ENCODE peak calls at places on chromosomes 6 and 20, in nine cellular contexts. P is stimulated activated naive B cell treated with anti-CD40 and anti-IgM and Interleukin-4, amounts not matched to agents 10 μg/mL and 1 μg/mL and 100 μg/mL, for 72 hours; H is HT1080; Z is HEK293T; G is Caki2; V is T-cell; A is iPS-NIHi11; M is SK-N-SH; J is mucosa of gallbladder. U is an unnamed sample.

GRCh38 chr6:98995116-98995515 is 47.4 kb upstream of the FBXL4 start:
- DNase-seq in P (no peak), H (no peak), Z (no peak), G (no peak), V (no peak), A (no peak), M (no peak), J (no peak), U (no peak)

GRCh38 chr6:146041282-146041681 is 12.4 kb downstream of the GRM1 start:
- DNase-seq in P (no peak), H (peak), Z (peak), G (peak), V (no peak), A (peak), M (no peak), J (no peak), U (no peak)

GRCh38 chr20:63097336-63097831 is 90.6 kb upstream of the BHLHE23 start:
- DNase-seq in P (no peak), H (no peak), Z (no peak), G (no peak), V (no peak), A (peak), M (no peak), J (no peak), U (no peak)

GRCh38 chr20:30811896-30812671 is 445.4 kb upstream of the DEFB115 start:
- DNase-seq in P (peak), H (peak), Z (peak), G (no peak), V (no peak), A (peak), M (peak), J (no peak), U (peak)

GRCh38 chr6:156612361-156612760 is 164.8 kb upstream of the ARID1B start:
- DNase-seq in P (no peak), H (no peak), Z (no peak), G (no peak), V (no peak), A (no peak), M (no peak), J (no peak), U (no peak)

GRCh38 chr6:126721581-126722145 is 381.7 kb downstream of the CENPW start:
- DNase-seq in P (no peak), H (peak), Z (no peak), G (peak), V (no peak), A (no peak), M (no peak), J (no peak), U (no peak)

GRCh38 chr20:33654680-33655161 is 7.4 kb upstream of the C20orf144 start:
- DNase-seq in P (no peak), H (no peak), Z (no peak), G (no peak), V (no peak), A (no peak), M (peak), J (no peak), U (peak)

GRCh38 chr20:51019598-51020592 is 3.0 kb downstream of the KCNG1 start:
- DNase-seq in P (no peak), H (no peak), Z (no peak), G (no peak), V (no peak), A (no peak), M (peak), J (no peak), U (peak)

GRCh38 chr6:170295519-170296422 is 4.9 kb upstream of the DLL1 start:
- DNase-seq in P (peak), H (no peak), Z (peak), G (peak), V (no peak), A (peak), M (peak), J (no peak), U (peak)

GRCh38 chr6:16301511-16301910 is 63.1 kb downstream of the GMPR start:
- DNase-seq in P (no peak), H (no peak), Z (no peak), G (no peak), V (no peak), A (no peak), M (no peak), J (no peak), U (no peak)

GRCh38 chr6:43735642-43736199 is 34.3 kb upstream of the VEGFA start:
- DNase-seq in P (no peak), H (no peak), Z (no peak), G (no peak), V (no peak), A (no peak), M (peak), J (no peak), U (no peak)

GRCh38 chr6:162940426-162940825 is 212.7 kb downstream of the PACRG start:
- DNase-seq in P (no peak), H (no peak), Z (no peak), G (no peak), V (no peak), A (no peak), M (no peak), J (no peak), U (no peak)

GRCh38 chr20:60262967-60263603 is 304.9 kb downstream of the CDH26 start:
- DNase-seq in P (peak), H (peak), Z (peak), G (peak), V (no peak), A (peak), M (peak), J (no peak), U (peak)

GRCh38 chr20:59625214-59625922 is 21.0 kb downstream of the PHACTR3 start:
- DNase-seq in P (no peak), H (no peak), Z (no peak), G (no peak), V (no peak), A (no peak), M (no peak), J (no peak), U (no peak)

U was measured in spleen.